ENCODE peak calls at places on chromosome X, in six cellular contexts. T is endothelial cell of umbilical vein, Q is neuronal stem cell, R is MM.1S, V is hepatocyte, G is neural progenitor cell. H is an unnamed sample. For H3K4me1 and H3K9me3, the result is how much of the 10 kb centered on the place peaks cover.

GRCh38 chrX:23884427-23885024 is 23.2 kb downstream of the APOO start:
- DNase-seq in G (no peak), V (no peak), Q (no peak), R (no peak), T (no peak), H (no peak)

GRCh38 chrX:23789386-23790146 is 6.6 kb downstream of the SAT1 start:
- DNase-seq in R (no peak), Q (no peak), V (no peak), T (no peak), G (no peak), H (no peak)

GRCh38 chrX:37796805-37797204 is 16.9 kb downstream of the CYBB start:
- DNase-seq in R (peak), G (no peak), Q (no peak), T (no peak), V (no peak), H (peak)

GRCh38 chrX:78092296-78092695 is 11.8 kb upstream of the PGK1 start:
- DNase-seq in V (no peak), G (peak), R (peak), Q (no peak), T (peak), H (peak)

GRCh38 chrX:69630147-69630546 is 14.2 kb downstream of the EDA start:
- DNase-seq in V (no peak), G (no peak), R (no peak), Q (no peak), T (no peak), H (no peak)

GRCh38 chrX:38973327-38973726 is 172.1 kb downstream of the MID1IP1 start:
- DNase-seq in G (no peak), Q (no peak), R (no peak), T (no peak), V (peak), H (no peak)

GRCh38 chrX:122512561-122513072 is 671.5 kb upstream of the GRIA3 start:
- DNase-seq in G (no peak), T (no peak), V (no peak), Q (no peak), R (no peak), H (no peak)

GRCh38 chrX:53303195-53303594 is 21.8 kb upstream of the IQSEC2 start:
- DNase-seq in Q (no peak), R (no peak), V (no peak), G (no peak), T (no peak), H (no peak)

GRCh38 chrX:9131066-9131465 is 97.1 kb upstream of the FAM9B start:
- DNase-seq in R (no peak), G (no peak), V (no peak), T (no peak), Q (no peak), H (no peak)

GRCh38 chrX:123330229-123330942 is 146.3 kb downstream of the GRIA3 start:
- DNase-seq in R (no peak), Q (no peak), G (no peak), V (no peak), T (no peak), H (no peak)

GRCh38 chrX:31319586-31319985 is 247.7 kb upstream of the FTHL17 start:
- DNase-seq in R (no peak), T (no peak), V (no peak), G (no peak), Q (no peak), H (no peak)

GRCh38 chrX:46961574-46962279 is 49.5 kb downstream of the JADE3 start:
- DNase-seq in G (peak), T (no peak), Q (no peak), R (no peak), V (no peak), H (peak)

GRCh38 chrX:46959101-46959500 is 46.9 kb downstream of the JADE3 start:
- DNase-seq in R (no peak), V (no peak), Q (no peak), T (no peak), G (no peak), H (no peak)

GRCh38 chrX:46961097-46961496 is 48.9 kb downstream of the JADE3 start:
- DNase-seq in T (no peak), R (no peak), G (no peak), V (no peak), Q (no peak), H (peak)

GRCh38 chrX:46957299-46957698 is 45.1 kb downstream of the JADE3 start:
- DNase-seq in V (no peak), G (no peak), T (peak), R (no peak), Q (no peak), H (no peak)

GRCh38 chrX:46959985-46960700 is 47.9 kb downstream of the JADE3 start:
- DNase-seq in V (no peak), G (no peak), R (no peak), Q (no peak), T (no peak), H (no peak)
- H3K4me1 ChIP-seq in V (under half), G (under half), R (under half), Q (under half), T (under half), H (half or more)

DNA sequence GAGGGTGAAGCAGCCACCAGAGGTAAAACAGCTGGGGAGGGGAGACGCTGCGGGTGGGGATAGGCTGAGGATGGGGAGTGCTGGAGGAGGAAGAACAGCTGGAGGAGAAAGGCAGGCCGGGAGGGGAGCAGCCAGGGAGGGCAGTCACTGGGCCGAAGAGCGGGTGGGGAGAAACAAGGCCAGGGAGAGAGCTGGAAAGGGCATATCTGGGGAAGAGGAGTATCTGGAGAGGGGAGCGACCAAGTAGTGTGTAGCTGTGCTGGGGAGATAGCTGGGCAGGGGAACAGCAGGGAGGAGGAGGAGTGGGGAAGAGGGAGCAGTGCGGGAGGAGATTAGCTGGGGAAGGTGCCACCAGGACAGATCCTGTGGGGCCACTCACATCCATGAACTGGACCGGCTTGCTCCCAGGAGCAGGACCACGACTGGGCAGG is 2.7 kb downstream of the SLC38A5 start:
- DNase-seq in V (no peak), G (no peak), R (no peak), T (no peak), Q (no peak), H (no peak)
- H3K9me3 ChIP-seq in V (under half), G (under half), R (under half), T (under half), Q (under half), H (under half)

GRCh38 chrX:115560978-115561604 is at the start of gene PLS3:
- DNase-seq in R (peak), T (peak), G (peak), Q (peak), V (peak), H (no peak)

GRCh38 chrX:115561605-115562491 is 874 bp downstream of the PLS3 start:
- DNase-seq in T (peak), R (no peak), V (peak), G (peak), Q (peak), H (no peak)

GRCh38 chrX:115562492-115562872 is 1.5 kb downstream of the PLS3 start:
- DNase-seq in Q (peak), R (no peak), V (peak), T (peak), G (no peak), H (no peak)

GRCh38 chrX:115560211-115560977 is 580 bp upstream of the PLS3 start:
- DNase-seq in R (no peak), Q (no peak), T (peak), V (peak), G (no peak), H (no peak)

GRCh38 chrX:115559672-115560071 is 1.3 kb upstream of the PLS3 start:
- DNase-seq in T (no peak), R (no peak), Q (no peak), V (peak), G (no peak), H (no peak)
- H3K4me2 ChIP-seq in T (peak), R (no peak), Q (no peak), V (peak), G (no peak), H (no peak)

GRCh38 chrX:86845101-86845500 is 672.5 kb upstream of the KLHL4 start:
- DNase-seq in V (no peak), T (no peak), R (no peak), G (no peak), Q (no peak), H (no peak)
- H3K4me1 ChIP-seq in V (under half), T (under half), R (under half), G (under half), Q (under half), H (under half)

DNA sequence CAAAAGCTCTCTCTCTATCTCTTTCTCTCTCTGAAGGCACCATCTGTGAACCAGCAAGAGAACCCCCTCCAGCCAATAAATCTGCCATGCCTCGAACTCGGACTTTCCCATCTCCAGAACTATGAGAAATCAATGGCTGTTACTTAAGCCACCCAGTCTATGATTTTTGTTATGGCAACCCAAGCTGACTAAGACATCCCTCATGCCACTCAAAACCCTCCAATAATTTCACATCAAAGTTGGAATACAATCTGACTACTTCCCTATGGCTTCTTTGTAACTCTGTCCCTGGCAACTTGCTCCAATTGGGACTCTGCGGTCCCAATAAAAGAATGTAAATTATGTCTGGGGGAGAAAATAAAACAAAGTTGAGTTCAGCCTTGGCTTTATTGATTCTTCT is 265.7 kb downstream of the SHOX start:
- DNase-seq in G (no peak), Q (no peak), V (no peak), R (no peak), T (no peak), H (no peak)
- H3K9me3 ChIP-seq in G (under half), Q (under half), V (under half), R (under half), T (under half), H (under half)

DNA sequence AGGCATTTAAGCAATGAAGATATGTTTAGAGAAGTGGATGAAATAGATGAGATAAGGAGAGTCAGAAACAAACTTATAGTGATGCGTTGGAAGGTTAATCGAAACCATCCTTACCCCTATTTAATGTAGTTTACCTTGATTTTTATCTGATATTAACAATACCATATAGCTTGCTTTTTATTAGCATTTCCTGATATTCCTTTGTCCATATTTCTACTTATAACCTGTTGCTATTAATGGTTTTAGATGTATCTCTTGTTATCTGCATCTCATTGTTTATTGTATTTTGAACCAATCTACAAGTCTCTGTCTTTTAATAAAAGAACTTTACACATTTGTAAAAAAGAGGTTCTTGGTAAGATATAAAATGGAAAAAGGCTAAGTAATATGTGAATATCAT is 1.6 kb downstream of the TCEAL9 start:
- DNase-seq in G (no peak), R (no peak), V (no peak), T (no peak), Q (no peak), H (no peak)
- H3K4me2 ChIP-seq in G (peak), R (no peak), V (peak), T (peak), Q (no peak), H (no peak)

GRCh38 chrX:154047266-154047665 is 27.6 kb upstream of the IRAK1 start:
- DNase-seq in Q (no peak), G (no peak), T (peak), R (no peak), V (no peak), H (no peak)

GRCh38 chrX:154048398-154048797 is 28.7 kb upstream of the IRAK1 start:
- DNase-seq in T (no peak), V (no peak), G (no peak), Q (no peak), R (no peak), H (no peak)

GRCh38 chrX:154044045-154044444 is 24.3 kb upstream of the IRAK1 start:
- DNase-seq in T (no peak), G (no peak), V (no peak), Q (no peak), R (no peak), H (no peak)

GRCh38 chrX:154049209-154050112 is 29.8 kb upstream of the IRAK1 start:
- DNase-seq in T (no peak), G (no peak), R (no peak), Q (no peak), V (no peak), H (no peak)

DNA sequence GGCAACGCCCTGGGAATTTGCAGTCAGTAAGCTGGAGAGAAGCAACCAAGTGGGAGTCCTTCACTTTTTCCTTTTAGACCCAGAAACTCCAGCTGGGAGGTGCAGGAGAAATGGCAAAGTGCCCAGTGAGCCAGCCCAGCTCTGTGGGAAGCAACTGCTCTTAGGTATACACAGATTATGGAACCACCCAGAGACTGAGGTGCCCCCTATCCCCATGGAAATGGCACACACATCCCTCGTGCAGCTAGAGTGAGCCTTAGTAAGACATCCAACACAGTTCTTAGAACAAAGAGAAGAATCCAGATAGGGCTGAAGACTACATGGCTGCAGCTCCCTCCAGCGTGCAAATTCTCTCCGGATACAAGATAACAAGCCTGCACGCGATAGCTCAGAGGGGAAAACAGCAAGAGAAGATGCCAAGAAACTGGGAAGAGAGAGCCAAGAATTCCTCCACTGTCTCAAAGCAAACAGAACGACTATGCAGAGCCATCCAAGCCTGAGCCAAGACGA is 26.6 kb upstream of the IRAK1 start:
- DNase-seq in V (peak), R (no peak), Q (no peak), T (peak), G (peak), H (no peak)
- H3K4me1 ChIP-seq in V (under half), R (under half), Q (under half), T (under half), G (under half), H (under half)

GRCh38 chrX:19661977-19662376 is 146.7 kb upstream of the MAP3K15 start:
- DNase-seq in T (no peak), V (no peak), Q (no peak), R (no peak), G (no peak), H (no peak)

GRCh38 chrX:19655032-19655431 is 139.7 kb upstream of the MAP3K15 start:
- DNase-seq in Q (no peak), V (no peak), R (no peak), G (no peak), T (no peak), H (no peak)

GRCh38 chrX:19660604-19661003 is 145.3 kb upstream of the MAP3K15 start:
- DNase-seq in V (no peak), Q (no peak), G (no peak), T (no peak), R (no peak), H (no peak)

GRCh38 chrX:19658030-19658429 is 142.7 kb upstream of the MAP3K15 start:
- DNase-seq in R (no peak), Q (no peak), G (no peak), V (no peak), T (no peak), H (no peak)

GRCh38 chrX:19659929-19660328 is 144.6 kb upstream of the MAP3K15 start:
- DNase-seq in T (no peak), Q (no peak), V (no peak), G (no peak), R (no peak), H (peak)
- H3K9me3 ChIP-seq in T (under half), Q (under half), V (under half), G (under half), R (under half), H (under half)

DNA sequence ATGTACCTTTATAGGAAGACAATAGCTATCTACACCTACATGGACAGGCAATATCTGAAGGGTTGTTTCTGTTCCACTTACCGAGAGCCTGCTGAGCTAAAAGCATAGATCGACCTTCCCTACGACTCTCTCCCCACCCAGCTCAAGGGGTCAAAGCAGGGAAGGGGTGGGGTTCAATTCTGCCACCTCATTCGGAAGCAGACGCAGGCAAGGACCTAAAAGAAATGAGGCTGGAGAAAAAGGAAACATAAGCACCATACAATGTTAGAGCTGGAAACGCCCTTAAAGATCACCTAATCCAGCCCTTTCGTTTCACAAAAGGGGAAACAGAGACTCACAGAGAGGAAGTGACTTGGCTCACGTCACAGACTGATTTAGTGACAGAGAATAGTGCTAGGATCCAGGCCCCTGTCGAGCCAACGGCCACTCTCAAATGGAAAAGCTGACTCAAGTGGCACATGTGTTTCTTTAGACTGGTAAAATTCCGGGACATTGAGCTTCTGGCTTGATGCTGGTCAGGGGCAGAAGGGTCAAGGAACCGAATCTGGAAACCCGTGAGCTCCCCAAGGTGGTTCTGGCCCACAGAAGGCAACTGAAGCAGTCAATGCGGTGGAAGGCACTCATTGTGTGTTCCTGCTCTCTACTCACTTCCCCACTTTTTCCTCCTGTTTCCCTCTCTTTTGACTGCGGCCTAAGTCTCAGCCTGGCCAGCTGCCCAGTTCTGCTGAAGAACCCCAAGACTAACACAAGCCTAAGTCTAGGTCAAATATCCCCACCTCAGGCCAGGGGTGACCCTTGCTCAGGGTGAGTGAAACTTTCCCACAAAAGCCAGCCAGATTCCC is 7.5 kb downstream of the SEPTIN6 start:
- DNase-seq in V (no peak), Q (no peak), T (peak), R (peak), G (no peak), H (peak)
- H3K4me2 ChIP-seq in V (peak), Q (no peak), T (peak), R (peak), G (no peak), H (peak)

GRCh38 chrX:130108647-130109428 is 1.5 kb downstream of the ELF4 start:
- DNase-seq in R (no peak), T (no peak), G (no peak), V (peak), Q (no peak), H (peak)
- H3K4me1 ChIP-seq in R (under half), T (under half), G (under half), V (under half), Q (under half), H (under half)

H was measured in OCI-LY7.